ENCODE peak calls at places on chromosome 1, in eight cellular contexts. O is neural progenitor cell, F is psoas muscle, G is cardiac muscle cell, A is body of pancreas, V is SJCRH30, N is left ventricle myocardium inferior, Y is tibial artery. X is an unnamed sample. For H3K4me1, the result is how much of the 10 kb centered on the place peaks cover.

GRCh38 chr1:211356723-211357418 is 30.2 kb downstream of the TRAF5 start:
- DNase-seq in F (no peak), N (no peak), G (no peak), V (no peak), Y (no peak), A (no peak), O (no peak), X (no peak)

GRCh38 chr1:22386774-22387173 is 64.9 kb upstream of the ZBTB40 start:
- DNase-seq in N (no peak), G (no peak), F (no peak), V (no peak), Y (no peak), A (no peak), O (no peak), X (no peak)

GRCh38 chr1:94270801-94271203 is 33.4 kb upstream of the ARHGAP29 start:
- DNase-seq in N (no peak), O (no peak), Y (no peak), F (no peak), V (no peak), A (no peak), G (no peak), X (no peak)

GRCh38 chr1:233114159-233114558 is 163.7 kb downstream of the NTPCR start:
- DNase-seq in F (no peak), N (no peak), V (no peak), G (no peak), Y (no peak), A (peak), O (no peak), X (no peak)

GRCh38 chr1:52876843-52877242 is 34.3 kb downstream of the ZYG11A start:
- DNase-seq in A (no peak), O (no peak), N (no peak), V (no peak), G (no peak), F (no peak), Y (no peak), X (no peak)

GRCh38 chr1:177954076-177954475 is 15.8 kb downstream of the SEC16B start:
- DNase-seq in O (no peak), V (no peak), N (no peak), A (no peak), F (no peak), G (no peak), Y (no peak), X (no peak)

GRCh38 chr1:209675567-209676154 is 449 bp downstream of the G0S2 start:
- DNase-seq in F (peak), O (peak), V (peak), G (peak), N (peak), Y (no peak), A (no peak), X (peak)

GRCh38 chr1:109115685-109116084 is 1.8 kb downstream of the ELAPOR1 start:
- DNase-seq in V (no peak), A (no peak), F (no peak), G (no peak), O (no peak), Y (no peak), N (no peak), X (no peak)

GRCh38 chr1:112770724-112771123 is 55.6 kb upstream of the PPM1J start:
- DNase-seq in A (no peak), O (no peak), Y (no peak), F (no peak), G (no peak), N (no peak), V (no peak), X (no peak)

GRCh38 chr1:145782166-145783099 is 41.5 kb downstream of the RNF115 start:
- DNase-seq in N (no peak), F (no peak), O (no peak), Y (no peak), A (peak), V (no peak), G (no peak), X (no peak)

GRCh38 chr1:173206816-173207595 is at the start of gene TNFSF4:
- DNase-seq in F (no peak), O (no peak), A (no peak), V (peak), G (no peak), N (peak), Y (no peak), X (no peak)

GRCh38 chr1:246691622-246692495 is 32.4 kb upstream of the SCCPDH start:
- DNase-seq in V (no peak), O (peak), A (no peak), N (no peak), F (no peak), G (no peak), Y (no peak), X (no peak)

GRCh38 chr1:174818951-174819350 is 180.8 kb upstream of the CACYBP start:
- DNase-seq in F (no peak), G (no peak), A (no peak), V (no peak), N (no peak), O (no peak), Y (no peak), X (no peak)

GRCh38 chr1:58815069-58815679 is 31.3 kb upstream of the JUN start:
- DNase-seq in A (peak), V (no peak), O (peak), N (peak), F (peak), Y (peak), G (no peak), X (peak)

GRCh38 chr1:245301162-245301580 is 146.4 kb downstream of the KIF26B start:
- DNase-seq in G (no peak), N (peak), V (no peak), A (peak), F (no peak), Y (no peak), O (no peak), X (no peak)

GRCh38 chr1:109142248-109142647 is 28.3 kb downstream of the ELAPOR1 start:
- DNase-seq in A (no peak), O (no peak), V (no peak), F (no peak), Y (no peak), N (no peak), G (no peak), X (no peak)

GRCh38 chr1:23664837-23665795 is 26.5 kb upstream of the RPL11 start:
- DNase-seq in A (peak), V (peak), Y (no peak), O (peak), G (peak), N (no peak), F (no peak), X (no peak)

GRCh38 chr1:70043806-70044205 is 161.6 kb downstream of the LRRC40 start:
- DNase-seq in A (no peak), Y (no peak), V (peak), O (no peak), F (no peak), G (peak), N (no peak), X (no peak)

GRCh38 chr1:244158039-244158438 is 107.0 kb downstream of the ZBTB18 start:
- DNase-seq in O (no peak), Y (no peak), F (no peak), V (no peak), A (no peak), G (no peak), N (no peak), X (no peak)

GRCh38 chr1:81894867-81895266 is 94.1 kb downstream of the ADGRL2 start:
- DNase-seq in V (no peak), Y (no peak), O (no peak), F (no peak), N (no peak), A (no peak), G (no peak), X (no peak)

GRCh38 chr1:145720556-145720877 is 1.2 kb downstream of the CD160 start:
- DNase-seq in N (no peak), V (peak), Y (no peak), O (no peak), A (no peak), G (no peak), F (no peak), X (no peak)

GRCh38 chr1:24154215-24154614 is 11.3 kb upstream of the IL22RA1 start:
- DNase-seq in Y (no peak), N (no peak), F (no peak), A (no peak), G (no peak), V (no peak), O (peak), X (no peak)

GRCh38 chr1:212247179-212247721 is 38.0 kb upstream of the PPP2R5A start:
- DNase-seq in N (peak), V (peak), O (no peak), Y (no peak), A (no peak), G (peak), F (no peak), X (no peak)

GRCh38 chr1:179781962-179782361 is 38.9 kb downstream of the FAM163A start:
- DNase-seq in O (no peak), A (peak), Y (no peak), G (no peak), V (peak), F (no peak), N (peak), X (no peak)

GRCh38 chr1:65717815-65718454 is 74.8 kb upstream of the PDE4B start:
- DNase-seq in V (no peak), Y (no peak), F (no peak), N (no peak), G (no peak), O (no peak), A (no peak), X (no peak)

GRCh38 chr1:155099331-155099730 is 20.7 kb downstream of the EFNA3 start:
- DNase-seq in F (no peak), Y (no peak), G (no peak), N (no peak), O (no peak), V (no peak), A (no peak), X (no peak)

GRCh38 chr1:148353461-148354283 is 129.4 kb downstream of the PPIAL4G start:
- DNase-seq in Y (no peak), G (no peak), O (peak), A (no peak), N (no peak), V (no peak), F (no peak), X (no peak)

GRCh38 chr1:115654663-115655306 is 13.0 kb downstream of the VANGL1 start:
- DNase-seq in G (no peak), A (peak), N (peak), V (no peak), O (no peak), Y (peak), F (no peak), X (peak)

GRCh38 chr1:217478450-217478849 is 152.4 kb downstream of the GPATCH2 start:
- DNase-seq in N (no peak), Y (no peak), O (no peak), V (no peak), G (no peak), F (no peak), A (no peak), X (no peak)

GRCh38 chr1:248905949-248906740 is at the start of gene PGBD2:
- DNase-seq in Y (peak), N (peak), G (peak), F (peak), V (peak), O (peak), A (peak), X (peak)

DNA sequence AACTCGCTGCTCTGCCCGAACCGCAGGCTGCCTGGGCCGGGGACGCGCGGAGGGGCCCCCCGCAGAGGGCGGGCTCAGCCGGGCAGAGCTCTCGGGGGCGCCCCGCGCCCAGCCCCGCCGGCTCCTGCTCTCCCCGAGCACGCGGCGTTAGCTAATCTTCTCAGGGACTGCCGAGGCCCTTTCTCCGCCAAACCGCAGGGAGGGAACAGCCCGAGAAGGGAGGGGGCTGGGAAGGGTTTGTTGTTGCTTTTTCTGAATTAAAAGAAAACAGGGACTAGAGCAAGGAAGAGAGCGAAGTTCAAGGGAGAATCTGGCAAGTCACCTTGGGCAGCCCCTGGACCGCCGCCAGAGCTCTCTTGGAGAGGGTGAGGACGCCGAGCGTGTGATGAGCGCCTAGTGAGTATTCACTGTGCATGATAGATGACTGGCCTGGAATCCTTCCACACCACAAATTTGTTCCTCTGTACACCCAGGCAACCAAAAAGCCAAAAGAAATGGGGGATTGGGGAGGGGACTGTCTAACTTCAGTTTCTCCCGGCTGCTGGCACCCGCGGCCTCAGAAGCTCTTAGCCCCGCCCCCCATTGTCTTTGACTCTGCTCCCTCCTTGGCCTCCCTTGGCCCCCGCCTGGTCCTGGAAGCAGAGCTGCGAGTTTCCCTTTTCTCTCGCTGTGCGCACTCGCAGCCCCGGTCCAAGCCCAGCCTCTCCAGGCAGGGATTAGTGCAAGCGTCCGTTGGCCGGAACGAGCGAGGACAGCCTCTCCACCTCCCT is 19.7 kb upstream of the LMX1A start:
- DNase-seq in G (peak), Y (peak), N (peak), V (no peak), A (peak), O (peak), F (peak), X (peak)
- H3K4me3 ChIP-seq in G (peak), Y (peak), N (peak), V (peak), A (no peak), O (peak), F (peak), X (peak)

GRCh38 chr1:21321963-21322680 is 31.9 kb upstream of the ECE1 start:
- DNase-seq in F (no peak), A (no peak), O (no peak), N (no peak), V (no peak), Y (no peak), G (no peak), X (no peak)

GRCh38 chr1:21324368-21325137 is 34.3 kb upstream of the ECE1 start:
- DNase-seq in A (peak), N (peak), F (peak), Y (peak), O (no peak), G (no peak), V (peak), X (peak)

GRCh38 chr1:21325231-21325718 is 35.0 kb upstream of the ECE1 start:
- DNase-seq in N (no peak), V (no peak), O (no peak), G (no peak), F (no peak), Y (no peak), A (no peak), X (no peak)

GRCh38 chr1:21322681-21323016 is 32.4 kb upstream of the ECE1 start:
- DNase-seq in N (no peak), O (no peak), A (no peak), F (no peak), Y (no peak), V (peak), G (no peak), X (no peak)

GRCh38 chr1:21323091-21323490 is 32.8 kb upstream of the ECE1 start:
- DNase-seq in N (no peak), A (no peak), Y (no peak), G (no peak), V (peak), F (no peak), O (no peak), X (no peak)
- H3K4me1 ChIP-seq in N (half or more), A (half or more), Y (half or more), G (half or more), V (half or more), F (under half), O (half or more), X (under half)

DNA sequence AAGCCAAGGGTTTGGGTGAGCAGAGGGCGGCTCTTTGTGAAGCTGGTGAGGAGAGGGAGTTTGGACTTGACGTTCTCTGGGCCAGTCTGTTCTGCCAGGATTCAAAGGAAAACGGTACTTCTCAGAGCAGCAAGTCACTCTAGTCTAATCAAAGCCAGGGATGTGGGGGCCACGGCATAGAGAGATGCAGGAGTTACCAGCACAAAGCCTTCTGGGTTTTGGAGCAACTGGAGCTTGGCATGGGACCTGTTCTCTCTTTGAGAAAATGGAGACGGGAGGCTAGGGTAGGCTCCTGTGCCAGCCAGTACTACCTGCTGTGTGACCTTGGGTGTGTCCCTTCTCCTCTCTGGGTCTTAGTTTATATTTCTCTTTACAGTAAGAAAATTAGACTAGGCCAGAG is 2.1 kb downstream of the TXLNA start:
- DNase-seq in F (no peak), Y (no peak), N (no peak), V (no peak), O (no peak), A (no peak), G (no peak), X (no peak)
- H3K4me3 ChIP-seq in F (peak), Y (no peak), N (peak), V (no peak), O (no peak), A (no peak), G (no peak), X (no peak)

GRCh38 chr1:234604726-234605492 is 5.1 kb downstream of the IRF2BP2 start:
- DNase-seq in V (no peak), G (no peak), A (no peak), O (no peak), N (no peak), Y (no peak), F (no peak), X (no peak)

GRCh38 chr1:234604393-234604725 is 5.6 kb downstream of the IRF2BP2 start:
- DNase-seq in V (no peak), Y (no peak), G (no peak), O (no peak), N (no peak), A (no peak), F (no peak), X (no peak)

GRCh38 chr1:234602334-234603220 is 7.4 kb downstream of the IRF2BP2 start:
- DNase-seq in N (no peak), O (no peak), V (no peak), F (peak), A (peak), Y (no peak), G (no peak), X (no peak)

GRCh38 chr1:234605493-234605982 is 4.4 kb downstream of the IRF2BP2 start:
- DNase-seq in G (no peak), V (no peak), N (no peak), O (no peak), Y (no peak), F (no peak), A (no peak), X (no peak)

DNA sequence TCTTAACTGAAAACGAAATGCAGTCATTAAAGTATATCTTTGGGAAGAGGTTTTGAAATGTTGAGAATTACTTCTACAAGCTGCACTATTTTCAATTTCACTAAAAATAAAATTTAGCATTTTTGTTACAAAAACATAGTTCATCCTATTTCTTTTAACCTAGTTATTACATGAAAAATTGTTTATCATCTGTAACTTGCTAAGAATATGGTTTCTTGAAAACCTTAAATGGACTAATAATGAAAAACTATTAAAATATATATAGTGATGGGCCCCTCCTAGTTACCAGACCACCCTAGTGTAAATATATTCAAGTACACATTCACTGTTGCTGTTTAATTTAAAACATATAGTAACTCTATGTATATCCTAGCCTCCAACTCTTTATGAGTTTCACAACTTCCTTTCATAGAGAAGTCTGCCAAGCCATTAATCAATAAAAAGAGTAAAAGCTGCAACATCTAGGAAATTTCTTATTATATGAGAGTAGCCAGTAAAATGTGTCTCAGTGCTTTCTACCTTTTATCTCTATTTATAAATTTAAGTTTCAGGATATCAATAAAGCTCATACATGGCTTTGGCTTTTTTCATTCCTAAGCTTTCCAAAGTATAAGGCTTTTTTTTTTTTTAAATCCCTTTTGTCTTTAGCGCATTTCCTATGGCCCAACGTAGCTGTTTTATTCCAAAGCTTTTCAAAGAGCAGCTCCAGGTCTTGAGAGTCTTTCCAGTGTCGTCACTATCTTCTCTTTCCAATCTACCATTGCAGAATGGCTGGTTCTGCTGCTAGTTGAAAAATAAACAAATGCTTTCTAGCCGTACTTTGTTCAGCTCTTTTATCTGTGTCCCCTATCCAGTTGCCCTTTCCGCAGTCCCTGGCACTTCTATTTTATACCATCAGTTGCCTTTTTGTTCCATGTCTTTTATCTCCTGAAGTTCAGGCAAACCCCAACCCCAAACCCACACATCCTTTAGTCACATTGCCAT is 6.5 kb downstream of the IRF2BP2 start:
- DNase-seq in N (no peak), O (no peak), G (no peak), Y (no peak), V (no peak), A (no peak), F (no peak), X (no peak)
- H3K4me1 ChIP-seq in N (half or more), O (half or more), G (under half), Y (half or more), V (under half), A (half or more), F (under half), X (under half)